ENCODE peak calls at places on chromosomes 11 and 22, in five cellular contexts. C is IMR-90, B is neuronal stem cell, F is H9, I is mesenchymal stem cell. Z is an unnamed sample.

GRCh38 chr11:33027846-33028536 is 11.4 kb upstream of the TCP11L1 start:
- DNase-seq in I (peak), B (no peak), C (peak), F (no peak), Z (peak)

GRCh38 chr22:32951081-32951806 is 106.9 kb downstream of the SYN3 start:
- DNase-seq in C (no peak), F (peak), I (peak), B (no peak), Z (no peak)

GRCh38 chr22:50317178-50317577 is 9.6 kb downstream of the DENND6B start:
- DNase-seq in B (no peak), F (no peak), C (no peak), I (no peak), Z (peak)

GRCh38 chr22:38238519-38239051 is 34.2 kb downstream of the TMEM184B start:
- DNase-seq in F (no peak), C (peak), I (no peak), B (no peak), Z (no peak)

GRCh38 chr11:5234390-5234834 is at the start of gene HBD:
- DNase-seq in F (no peak), B (no peak), I (peak), C (peak), Z (no peak)

GRCh38 chr11:117345039-117345438 is 17.4 kb downstream of the CEP164 start:
- DNase-seq in C (peak), I (no peak), F (no peak), B (no peak), Z (no peak)

GRCh38 chr22:24304067-24304675 is 33.5 kb downstream of the SPECC1L start:
- DNase-seq in F (no peak), B (no peak), I (no peak), C (no peak), Z (no peak)

GRCh38 chr11:134503596-134503995 is 91.6 kb upstream of the B3GAT1 start:
- DNase-seq in B (no peak), C (no peak), I (no peak), F (no peak), Z (no peak)

GRCh38 chr11:69000391-69000790 is 12.7 kb downstream of the MRGPRF start:
- DNase-seq in F (peak), C (no peak), B (no peak), I (no peak), Z (no peak)

GRCh38 chr22:45254789-45255261 is 14.1 kb upstream of the KIAA0930 start:
- DNase-seq in F (no peak), B (no peak), C (no peak), I (no peak), Z (no peak)

GRCh38 chr11:61728940-61729219 is 23.6 kb upstream of the MYRF start:
- DNase-seq in F (no peak), C (peak), B (no peak), I (peak), Z (no peak)

GRCh38 chr11:17479284-17480214 is 2.9 kb upstream of the ABCC8 start:
- DNase-seq in I (peak), F (peak), C (no peak), B (peak), Z (peak)

GRCh38 chr11:17412488-17413180 is 24.2 kb upstream of the KCNJ11 start:
- DNase-seq in C (no peak), F (no peak), B (peak), I (no peak), Z (no peak)

GRCh38 chr11:113444469-113445122 is 30.6 kb downstream of the DRD2 start:
- DNase-seq in B (no peak), C (no peak), I (no peak), F (no peak), Z (no peak)

GRCh38 chr11:125532668-125533067 is 36.6 kb upstream of the FEZ1 start:
- DNase-seq in I (no peak), F (no peak), B (no peak), C (no peak), Z (no peak)

GRCh38 chr11:84780689-84781293 is 846.4 kb downstream of the DLG2 start:
- DNase-seq in C (peak), I (peak), B (peak), F (no peak), Z (peak)

GRCh38 chr22:19766506-19767426 is 6.2 kb downstream of the TBX1 start:
- DNase-seq in C (no peak), F (peak), B (no peak), I (peak), Z (peak)

GRCh38 chr11:133323354-133323753 is 208.9 kb downstream of the OPCML start:
- DNase-seq in F (no peak), C (no peak), I (no peak), B (no peak), Z (no peak)

GRCh38 chr22:41036924-41037323 is 55.5 kb upstream of the EP300 start:
- DNase-seq in I (no peak), F (no peak), C (no peak), B (no peak), Z (no peak)

GRCh38 chr11:81700061-81700460 is 1033.6 kb downstream of the FAM181B start:
- DNase-seq in I (no peak), C (no peak), B (no peak), F (no peak), Z (peak)

GRCh38 chr22:30324008-30324730 is 2.6 kb downstream of the TBC1D10A start:
- DNase-seq in F (no peak), I (peak), B (no peak), C (peak), Z (no peak)

DNA sequence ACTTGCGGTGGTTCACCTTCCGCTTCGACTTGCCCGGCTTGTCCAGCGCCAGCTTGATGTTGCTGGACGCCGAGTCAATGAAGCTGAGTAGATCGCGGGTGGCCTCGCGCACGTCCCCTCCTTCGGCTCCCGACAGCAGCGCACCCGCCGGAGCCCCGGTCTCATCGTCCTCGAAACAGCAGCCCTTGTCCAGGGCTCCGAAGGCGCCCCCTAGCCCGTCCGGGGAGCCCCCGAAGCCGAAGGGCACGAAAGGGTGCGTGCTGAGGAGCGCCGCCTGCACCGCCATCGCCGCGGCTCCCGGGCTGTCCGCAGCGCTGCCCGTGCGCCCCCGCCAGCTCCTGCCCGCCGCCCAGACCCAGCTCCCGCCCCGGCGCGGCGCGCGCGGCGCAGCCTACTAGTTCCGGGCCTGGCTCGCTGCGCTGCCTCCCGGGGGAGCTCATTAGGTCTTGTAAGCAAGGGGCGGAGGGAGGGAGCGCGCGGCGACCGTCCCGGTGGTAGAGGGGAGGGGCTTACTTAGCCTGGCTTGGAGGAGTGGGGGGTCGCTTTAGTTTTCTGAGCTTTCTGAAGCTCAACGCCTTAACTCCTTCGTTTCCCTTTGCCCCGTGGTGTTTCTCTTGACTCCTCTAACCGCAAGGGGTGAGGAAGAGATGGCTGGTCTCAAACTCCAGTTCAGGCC is at the start of gene FAM181B:
- DNase-seq in I (peak), F (peak), C (no peak), B (peak), Z (peak)
- H2AFZ ChIP-seq in I (peak), F (no peak), C (peak), B (peak), Z (peak)

GRCh38 chr11:35850191-35850590 is 93.7 kb upstream of the LDLRAD3 start:
- DNase-seq in C (no peak), F (no peak), I (no peak), B (no peak), Z (no peak)

GRCh38 chr11:35846874-35847273 is 97.0 kb upstream of the LDLRAD3 start:
- DNase-seq in C (no peak), I (no peak), B (no peak), F (no peak), Z (no peak)

GRCh38 chr11:35845860-35846259 is 98.0 kb upstream of the LDLRAD3 start:
- DNase-seq in C (no peak), B (no peak), I (no peak), F (no peak), Z (no peak)

GRCh38 chr11:35844579-35844978 is 99.3 kb upstream of the LDLRAD3 start:
- DNase-seq in C (no peak), I (no peak), B (no peak), F (no peak), Z (no peak)

DNA sequence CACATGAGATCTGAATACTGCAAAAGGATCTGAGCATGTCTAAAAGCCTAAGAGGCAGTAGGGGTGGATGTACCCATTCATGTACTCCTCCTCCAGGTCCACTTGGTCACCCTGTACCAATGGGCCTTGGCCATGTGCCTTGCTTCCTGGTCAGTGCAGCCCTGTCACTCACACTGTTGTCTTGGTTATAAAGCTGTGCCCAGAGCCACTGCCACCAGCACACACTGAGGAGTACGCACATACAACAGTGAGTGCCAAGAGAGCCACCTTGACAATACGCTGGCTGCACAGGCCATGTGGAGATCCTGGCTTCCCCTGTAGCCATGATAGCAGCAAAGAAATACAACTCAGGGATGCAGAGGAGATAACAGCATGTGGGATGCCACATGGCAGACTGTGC is 96.4 kb upstream of the LDLRAD3 start:
- DNase-seq in C (no peak), F (no peak), I (no peak), B (no peak), Z (no peak)
- H3K14ac ChIP-seq in C (no peak), F (no peak), I (no peak), B (peak), Z (no peak)

GRCh38 chr11:13009921-13010736 is 1.0 kb downstream of the RASSF10 start:
- DNase-seq in B (peak), F (peak), I (no peak), C (peak), Z (no peak)

GRCh38 chr11:13007702-13008435 is 1.2 kb upstream of the RASSF10 start:
- DNase-seq in F (no peak), C (no peak), B (no peak), I (no peak), Z (no peak)

GRCh38 chr11:13010737-13011342 is 1.7 kb downstream of the RASSF10 start:
- DNase-seq in B (peak), F (peak), C (no peak), I (no peak), Z (no peak)

GRCh38 chr11:13008625-13009475 is at the start of gene RASSF10:
- DNase-seq in F (peak), C (no peak), I (peak), B (peak), Z (peak)

DNA sequence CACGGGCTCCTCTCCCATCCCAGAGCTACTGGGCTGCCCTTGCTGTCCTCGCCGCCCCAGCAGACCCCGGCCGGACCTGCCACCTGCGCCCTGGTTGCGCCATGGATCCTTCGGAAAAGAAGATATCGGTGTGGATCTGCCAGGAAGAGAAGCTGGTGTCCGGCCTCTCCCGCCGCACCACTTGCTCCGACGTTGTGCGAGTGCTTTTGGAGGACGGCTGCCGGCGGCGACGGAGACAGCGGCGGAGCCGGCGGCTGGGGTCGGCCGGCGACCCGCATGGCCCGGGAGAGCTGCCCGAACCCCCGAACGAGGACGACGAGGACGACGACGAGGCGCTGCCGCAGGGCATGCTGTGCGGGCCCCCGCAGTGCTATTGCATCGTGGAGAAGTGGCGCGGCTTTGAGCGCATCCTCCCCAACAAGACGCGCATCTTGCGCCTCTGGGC is 382 bp downstream of the RASSF10 start:
- DNase-seq in I (peak), B (peak), F (no peak), C (no peak), Z (no peak)
- H2AFZ ChIP-seq in I (no peak), B (peak), F (no peak), C (peak), Z (no peak)

DNA sequence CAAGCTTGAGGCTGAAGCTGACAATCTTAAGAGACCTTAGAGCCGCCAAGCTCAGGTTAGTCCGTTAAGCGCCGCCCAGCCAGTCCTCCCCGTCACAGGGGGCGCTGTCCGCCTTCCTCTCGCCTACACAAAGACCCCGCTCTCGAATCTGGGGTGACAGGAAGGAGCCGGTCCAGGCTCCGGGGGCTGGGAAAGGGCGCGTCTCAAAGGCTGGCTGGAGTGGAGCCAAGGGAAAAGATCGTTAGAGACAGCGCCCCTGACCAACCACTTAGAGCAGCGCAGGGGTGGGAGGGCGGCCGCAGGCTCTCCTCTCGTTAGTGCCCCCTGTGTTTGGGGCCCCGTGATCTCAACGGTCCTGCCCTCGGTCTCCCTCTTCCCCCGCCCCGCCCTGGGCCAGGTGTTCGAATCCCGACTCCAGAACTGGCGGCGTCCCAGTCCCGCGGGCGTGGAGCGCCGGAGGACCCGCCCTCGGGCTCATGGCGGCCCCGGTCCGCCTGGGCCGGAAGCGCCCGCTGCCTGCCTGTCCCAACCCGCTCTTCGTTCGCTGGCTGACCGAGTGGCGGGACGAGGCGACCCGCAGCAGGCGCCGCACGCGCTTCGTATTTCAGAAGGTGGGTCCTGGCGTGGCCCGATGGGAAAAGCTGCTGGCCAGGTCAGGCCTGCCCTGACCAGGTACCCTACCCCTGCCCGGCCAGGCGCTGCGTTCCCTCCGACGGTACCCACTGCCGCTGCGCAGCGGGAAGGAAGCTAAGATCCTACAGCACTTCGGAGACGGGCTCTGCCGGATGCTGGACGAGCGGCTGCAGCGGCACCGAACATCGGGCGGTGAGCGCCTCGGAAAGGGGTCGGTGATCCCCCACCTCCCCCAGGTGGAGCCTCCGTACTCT is at the start of gene MUS81:
- DNase-seq in B (peak), C (peak), I (peak), F (peak), Z (peak)
- H3K14ac ChIP-seq in B (peak), C (peak), I (no peak), F (peak), Z (peak)

GRCh38 chr22:18091478-18091877 is 13.7 kb downstream of the PEX26 start:
- DNase-seq in C (no peak), B (no peak), F (no peak), I (no peak), Z (no peak)
- H2AFZ ChIP-seq in C (peak), B (no peak), F (no peak), I (no peak), Z (no peak)